ENCODE peak calls at places on chromosome 21, in four cellular contexts. One of them, this sample, is unnamed.
A peak's percentile ranks its signal among the peaks of the same experiment; 100 is the strongest.

GRCh38 chr21:27653481-27653880 is 686.6 kb upstream of the ADAMTS5 start:
- DNase-seq in GM23338: no peak
- DNase-seq in Calu3: no peak
- DNase-seq in upper lobe of right lung: no peak
- DNase-seq in this sample: no peak

GRCh38 chr21:33152228-33153130 is 77.3 kb upstream of the IFNAR2 start:
- DNase-seq in GM23338: no peak
- DNase-seq in Calu3: no peak
- DNase-seq in upper lobe of right lung: no peak
- DNase-seq in this sample: no peak

GRCh38 chr21:34128124-34128523 is 54.7 kb downstream of the MRPS6 start:
- DNase-seq in GM23338: no peak
- DNase-seq in Calu3: no peak
- DNase-seq in upper lobe of right lung: no peak
- DNase-seq in this sample: peak; percentile 77

GRCh38 chr21:29189358-29189757 is 58.9 kb downstream of the MAP3K7CL start:
- DNase-seq in GM23338: no peak
- DNase-seq in Calu3: no peak
- DNase-seq in upper lobe of right lung: no peak
- DNase-seq in this sample: no peak

GRCh38 chr21:27246741-27247140 is 279.9 kb upstream of the ADAMTS5 start:
- DNase-seq in GM23338: no peak
- DNase-seq in Calu3: no peak
- DNase-seq in upper lobe of right lung: no peak
- DNase-seq in this sample: no peak

GRCh38 chr21:34906401-34906800 is 142.7 kb downstream of the RUNX1 start:
- DNase-seq in GM23338: no peak
- DNase-seq in Calu3: no peak
- DNase-seq in upper lobe of right lung: no peak
- DNase-seq in this sample: no peak

GRCh38 chr21:31444061-31444460 is 100.0 kb upstream of the TIAM1 start:
- DNase-seq in GM23338: no peak
- DNase-seq in Calu3: no peak
- DNase-seq in upper lobe of right lung: no peak
- DNase-seq in this sample: no peak

GRCh38 chr21:43194303-43195130 is 25.7 kb downstream of the CRYAA start:
- DNase-seq in GM23338: no peak
- DNase-seq in Calu3: no peak
- DNase-seq in upper lobe of right lung: peak; percentile 53
- DNase-seq in this sample: no peak

GRCh38 chr21:31490471-31490870 is 146.4 kb upstream of the TIAM1 start:
- DNase-seq in GM23338: no peak
- DNase-seq in Calu3: no peak
- DNase-seq in upper lobe of right lung: no peak
- DNase-seq in this sample: no peak

GRCh38 chr21:22657786-22658185 is 1659.6 kb downstream of the NCAM2 start:
- DNase-seq in GM23338: no peak
- DNase-seq in Calu3: no peak
- DNase-seq in upper lobe of right lung: no peak
- DNase-seq in this sample: no peak

GRCh38 chr21:27647401-27647800 is 680.5 kb upstream of the ADAMTS5 start:
- DNase-seq in GM23338: no peak
- DNase-seq in Calu3: no peak
- DNase-seq in upper lobe of right lung: no peak
- DNase-seq in this sample: no peak

GRCh38 chr21:28089599-28090421 is 902.9 kb downstream of the LTN1 start:
- DNase-seq in GM23338: peak; percentile 7
- DNase-seq in Calu3: peak; percentile 25
- DNase-seq in upper lobe of right lung: no peak
- DNase-seq in this sample: no peak

GRCh38 chr21:35041122-35041521 is 8.0 kb downstream of the RUNX1 start:
- DNase-seq in GM23338: no peak
- DNase-seq in Calu3: no peak
- DNase-seq in upper lobe of right lung: no peak
- DNase-seq in this sample: no peak

GRCh38 chr21:26843912-26844257 is 1.3 kb downstream of the ADAMTS1 start:
- DNase-seq in GM23338: peak; percentile 30
- DNase-seq in Calu3: no peak
- DNase-seq in upper lobe of right lung: no peak
- DNase-seq in this sample: no peak

GRCh38 chr21:28832013-28832714 is 160.5 kb downstream of the LTN1 start:
- DNase-seq in GM23338: no peak
- DNase-seq in Calu3: peak; percentile 12
- DNase-seq in upper lobe of right lung: no peak
- DNase-seq in this sample: no peak

GRCh38 chr21:46411236-46411635 is 47.5 kb upstream of the DIP2A start:
- DNase-seq in GM23338: no peak
- DNase-seq in Calu3: no peak
- DNase-seq in upper lobe of right lung: no peak
- DNase-seq in this sample: no peak

GRCh38 chr21:46675595-46676280 is 40.3 kb downstream of the PRMT2 start:
- DNase-seq in GM23338: no peak
- DNase-seq in Calu3: no peak
- DNase-seq in upper lobe of right lung: no peak
- DNase-seq in this sample: no peak

GRCh38 chr21:44589094-44589493 is 3.2 kb downstream of the KRTAP10-6 start:
- DNase-seq in GM23338: no peak
- DNase-seq in Calu3: no peak
- DNase-seq in upper lobe of right lung: no peak
- DNase-seq in this sample: no peak
- TF ChIP-seq CTCF in GM23338: no peak
- TF ChIP-seq CTCF in Calu3: no peak
- TF ChIP-seq CTCF in upper lobe of right lung: no peak
- TF ChIP-seq CTCF in this sample: no peak

DNA sequence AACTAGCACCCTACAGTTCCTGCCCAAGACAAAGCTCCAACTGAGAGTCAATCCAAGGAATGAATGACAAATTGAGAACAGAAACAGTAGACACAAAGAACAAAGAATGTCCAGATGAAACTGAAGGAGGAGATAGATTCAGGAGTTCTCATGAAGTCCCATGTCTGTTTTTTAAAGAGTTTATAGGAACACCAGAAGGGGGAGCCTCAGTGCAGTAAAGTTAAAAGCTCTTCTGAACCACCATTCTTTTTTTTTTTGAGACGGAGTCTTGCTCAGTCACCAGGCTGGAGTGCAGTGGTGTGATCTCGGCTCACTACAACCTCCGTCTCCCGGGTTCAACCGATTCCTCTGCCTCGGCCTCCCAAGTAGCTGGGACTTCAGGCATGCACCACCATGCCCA is 323.6 kb downstream of the MRPL39 start:
- DNase-seq in GM23338: peak; percentile 84
- DNase-seq in Calu3: no peak
- DNase-seq in upper lobe of right lung: no peak
- DNase-seq in this sample: no peak
- TF ChIP-seq CTCF in GM23338: peak; percentile 62
- TF ChIP-seq CTCF in Calu3: no peak
- TF ChIP-seq CTCF in upper lobe of right lung: peak; percentile 38
- TF ChIP-seq CTCF in this sample: no peak

DNA sequence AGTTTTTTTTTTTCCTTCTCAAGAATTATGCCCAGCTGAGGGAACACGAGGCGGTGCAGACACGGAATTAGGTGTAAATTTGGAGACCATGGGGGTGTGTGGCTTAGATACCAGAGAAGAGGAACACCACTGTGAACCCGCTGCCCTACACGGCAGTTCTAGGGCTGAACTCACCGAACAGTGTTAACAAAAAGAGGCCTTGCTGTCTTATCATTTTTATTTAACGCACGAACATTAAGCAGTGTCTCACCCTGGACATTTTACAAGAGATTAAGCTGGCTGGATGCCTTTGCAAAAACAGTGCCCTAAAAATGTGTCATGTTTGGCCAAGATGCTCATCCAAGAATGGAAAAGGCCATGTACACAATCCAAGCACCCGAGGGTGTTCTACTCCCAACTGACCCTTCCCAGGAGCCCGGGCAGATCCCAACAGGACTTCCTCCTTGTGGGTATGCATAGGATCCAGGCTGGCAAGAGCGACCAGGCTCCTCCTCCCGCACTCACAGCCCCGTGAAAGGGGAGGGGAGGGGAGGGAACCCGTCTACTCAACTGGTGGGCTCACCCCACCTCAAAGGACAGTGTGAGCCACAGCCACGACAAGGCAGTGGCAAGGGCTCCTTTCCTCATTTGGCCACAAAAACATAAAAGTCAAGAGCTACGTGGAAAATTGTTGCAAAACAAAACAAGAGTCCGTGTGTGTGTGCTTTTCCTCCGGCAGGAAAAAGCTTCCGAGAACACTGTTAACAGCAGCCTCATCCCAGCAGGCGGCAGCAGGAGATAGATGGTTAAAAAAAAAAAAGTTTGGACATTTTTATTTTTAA is 20.3 kb downstream of the C2CD2 start:
- DNase-seq in GM23338: no peak
- DNase-seq in Calu3: no peak
- DNase-seq in upper lobe of right lung: no peak
- DNase-seq in this sample: peak; percentile 74
- TF ChIP-seq CTCF in GM23338: no peak
- TF ChIP-seq CTCF in Calu3: no peak
- TF ChIP-seq CTCF in upper lobe of right lung: peak; percentile 39
- TF ChIP-seq CTCF in this sample: peak; percentile 11

GRCh38 chr21:38354231-38354630 is 97.4 kb downstream of the KCNJ15 start:
- DNase-seq in GM23338: no peak
- DNase-seq in Calu3: no peak
- DNase-seq in upper lobe of right lung: no peak
- DNase-seq in this sample: no peak

GRCh38 chr21:38351961-38352521 is 95.2 kb downstream of the KCNJ15 start:
- DNase-seq in GM23338: peak; percentile 45
- DNase-seq in Calu3: peak; percentile 13
- DNase-seq in upper lobe of right lung: no peak
- DNase-seq in this sample: no peak

GRCh38 chr21:38351176-38351959 is 94.6 kb downstream of the KCNJ15 start:
- DNase-seq in GM23338: no peak
- DNase-seq in Calu3: no peak
- DNase-seq in upper lobe of right lung: no peak
- DNase-seq in this sample: no peak

GRCh38 chr21:38350681-38351080 is 93.9 kb downstream of the KCNJ15 start:
- DNase-seq in GM23338: no peak
- DNase-seq in Calu3: no peak
- DNase-seq in upper lobe of right lung: no peak
- DNase-seq in this sample: no peak

DNA sequence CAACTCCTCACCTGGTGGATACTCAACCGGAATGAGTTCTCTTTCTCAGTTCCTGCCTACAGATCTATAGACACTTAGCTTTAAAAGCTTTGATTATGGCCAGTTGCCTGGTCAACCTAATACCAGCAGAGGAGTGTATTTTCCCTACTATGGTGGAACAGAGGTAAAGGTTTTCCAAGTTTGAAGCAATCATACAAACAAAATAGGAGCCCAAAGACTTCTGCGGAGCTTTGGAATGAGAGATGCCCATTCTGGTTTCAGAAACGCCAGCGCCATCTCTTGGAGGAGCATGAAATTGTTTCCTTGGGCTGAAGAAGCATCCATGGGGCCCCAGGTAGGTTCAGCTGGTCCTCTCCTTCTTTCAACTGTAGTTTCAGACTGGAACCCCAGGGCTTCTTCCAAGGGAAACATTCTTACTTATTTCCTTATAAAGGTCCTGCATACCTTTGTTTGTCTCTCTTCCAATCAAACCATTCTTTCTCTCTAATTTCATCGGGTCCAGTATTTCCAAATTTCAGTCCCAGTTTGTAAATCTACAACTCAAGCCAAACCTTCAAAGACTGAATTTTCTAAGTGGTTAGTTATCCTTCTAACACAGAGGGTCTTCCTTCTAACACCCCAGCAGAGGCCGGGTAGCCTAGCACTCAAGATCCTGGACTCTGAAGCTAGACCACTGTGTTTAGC is 95.9 kb downstream of the KCNJ15 start:
- DNase-seq in GM23338: peak; percentile 87
- DNase-seq in Calu3: peak; percentile 75
- DNase-seq in upper lobe of right lung: peak; percentile 72
- DNase-seq in this sample: no peak
- TF ChIP-seq CTCF in GM23338: peak; percentile 83
- TF ChIP-seq CTCF in Calu3: peak; percentile 66
- TF ChIP-seq CTCF in upper lobe of right lung: peak; percentile 83
- TF ChIP-seq CTCF in this sample: peak; percentile 87

DNA sequence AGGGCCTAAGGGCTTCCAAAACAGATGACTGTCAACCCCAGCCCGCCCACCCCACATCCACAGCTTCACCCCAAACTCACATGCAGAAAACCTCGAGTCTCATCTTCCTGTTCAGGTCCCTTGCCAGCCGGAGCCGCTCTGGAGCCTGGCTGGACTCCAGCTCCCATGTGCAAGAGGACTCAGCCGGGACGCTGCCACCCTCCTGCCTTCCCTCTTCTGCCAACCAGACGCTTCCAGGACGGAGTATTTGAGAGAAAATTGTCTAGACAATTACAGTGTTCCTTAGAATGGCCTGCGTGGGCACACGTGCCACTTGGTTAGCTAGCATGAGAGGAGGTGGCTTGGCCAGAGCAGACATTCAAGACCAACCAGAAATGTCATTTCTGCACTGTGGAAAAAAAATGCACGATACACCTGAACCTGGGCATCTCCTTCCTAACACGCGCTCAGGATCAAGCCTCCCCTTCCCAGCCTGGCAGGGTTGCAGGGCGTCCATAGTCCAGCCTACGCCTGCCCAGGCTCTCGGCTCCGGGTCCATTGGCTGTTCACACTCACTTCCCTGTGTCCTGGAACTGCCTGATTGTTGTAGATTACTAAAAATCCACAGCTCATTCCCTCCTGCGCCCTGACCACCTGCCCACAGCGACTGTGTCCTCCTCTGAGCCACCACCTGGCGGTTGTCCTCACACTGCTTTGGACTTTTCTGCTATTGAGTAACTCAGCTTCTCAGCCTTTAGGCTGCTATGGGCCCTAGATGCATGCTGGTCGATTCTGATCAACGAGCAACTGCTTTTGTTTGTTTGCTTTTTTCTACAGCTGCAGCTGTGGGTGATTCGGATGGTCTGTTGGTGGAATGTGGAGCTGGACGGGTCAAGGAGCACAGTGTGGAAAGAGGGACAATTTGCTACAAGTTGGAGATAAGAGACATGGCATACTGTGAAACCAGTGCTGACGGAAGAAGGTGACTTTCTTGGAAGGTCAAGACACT is at the start of gene CLDN14:
- DNase-seq in GM23338: no peak
- DNase-seq in Calu3: no peak
- DNase-seq in upper lobe of right lung: no peak
- DNase-seq in this sample: no peak
- TF ChIP-seq CTCF in GM23338: no peak
- TF ChIP-seq CTCF in Calu3: no peak
- TF ChIP-seq CTCF in upper lobe of right lung: no peak
- TF ChIP-seq CTCF in this sample: no peak

DNA sequence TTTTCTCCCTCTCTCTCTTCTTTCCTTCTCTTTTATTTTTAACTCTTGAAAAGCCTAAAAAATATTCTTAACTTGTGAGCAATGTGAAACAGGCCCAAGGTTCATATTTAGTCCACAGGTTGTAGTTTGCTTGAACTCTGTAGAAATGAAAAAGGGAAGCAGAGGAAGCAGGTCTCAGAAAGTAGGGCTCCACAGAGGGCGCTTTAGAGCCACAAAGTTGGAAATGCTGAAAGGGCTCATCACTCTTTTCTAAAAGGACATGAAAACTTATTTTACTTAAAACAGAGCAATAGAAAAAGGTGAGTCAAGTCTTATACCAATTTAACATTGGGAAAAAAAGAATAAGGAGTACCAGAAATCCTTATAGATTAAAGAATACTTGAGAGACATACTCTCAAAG is 247.0 kb downstream of the USP25 start:
- DNase-seq in GM23338: peak; percentile 46
- DNase-seq in Calu3: peak; percentile 1
- DNase-seq in upper lobe of right lung: no peak
- DNase-seq in this sample: no peak
- TF ChIP-seq CTCF in GM23338: peak; percentile 69
- TF ChIP-seq CTCF in Calu3: no peak
- TF ChIP-seq CTCF in upper lobe of right lung: peak; percentile 9
- TF ChIP-seq CTCF in this sample: no peak

This sample was measured in ascending aorta.